ENCODE peak calls at places on chromosomes 7 and 10, in eight cellular contexts. Y, I, M, K, G, D, Q and J are unnamed samples.

GRCh38 chr7:47465191-47465590 is 116.7 kb downstream of the TNS3 start:
- DNase-seq in Q (no peak), M (no peak), D (peak; percentile 38), Y (no peak), K (no peak), I (no peak), G (no peak), J (no peak)

GRCh38 chr10:72107325-72108003 is 19.1 kb upstream of the SPOCK2 start:
- DNase-seq in Y (no peak), I (peak; percentile 27), Q (no peak), M (peak; percentile 17), D (no peak), G (no peak), K (peak; percentile 62), J (no peak)

GRCh38 chr10:94133239-94133638 is 139.5 kb downstream of the PLCE1 start:
- DNase-seq in I (peak; percentile 13), Q (no peak), M (no peak), G (no peak), D (no peak), K (no peak), Y (no peak), J (no peak)

GRCh38 chr7:19284596-19285300 is 139.5 kb upstream of the FERD3L start:
- DNase-seq in Y (no peak), K (no peak), I (peak; percentile 62), Q (no peak), G (peak; percentile 70), M (no peak), D (peak; percentile 38), J (no peak)

GRCh38 chr10:99809481-99809880 is 27.0 kb downstream of the ABCC2 start:
- DNase-seq in D (no peak), M (no peak), K (no peak), I (no peak), Q (no peak), G (no peak), Y (no peak), J (no peak)

GRCh38 chr10:103291588-103291987 is 14.7 kb downstream of the INA start:
- DNase-seq in Y (no peak), Q (no peak), G (no peak), M (no peak), I (no peak), D (no peak), K (no peak), J (no peak)

GRCh38 chr7:44796034-44796503 is 412 bp upstream of the PPIA start:
- DNase-seq in I (peak; percentile 39), Y (no peak), M (peak; percentile 64), K (peak; percentile 83), Q (no peak), G (peak; percentile 45), D (peak; percentile 53), J (peak; percentile 71)

GRCh38 chr7:38163671-38164070 is 14.4 kb upstream of the STARD3NL start:
- DNase-seq in I (no peak), K (no peak), G (no peak), M (no peak), D (no peak), Y (no peak), Q (no peak), J (no peak)

GRCh38 chr10:74249865-74250264 is 98.8 kb downstream of the ADK start:
- DNase-seq in I (no peak), M (no peak), K (no peak), Q (no peak), G (peak; percentile 48), D (no peak), Y (no peak), J (no peak)

GRCh38 chr10:88315746-88316145 is 267.4 kb downstream of the RNLS start:
- DNase-seq in K (no peak), M (no peak), I (no peak), Q (no peak), Y (no peak), D (no peak), G (peak; percentile 13), J (no peak)

GRCh38 chr10:88317099-88317498 is 266.0 kb downstream of the RNLS start:
- DNase-seq in K (no peak), M (no peak), Y (no peak), I (no peak), G (no peak), D (no peak), Q (no peak), J (no peak)

GRCh38 chr10:88319960-88320517 is 263.1 kb downstream of the RNLS start:
- DNase-seq in G (no peak), D (no peak), I (no peak), K (no peak), Q (no peak), Y (no peak), M (no peak), J (no peak)

GRCh38 chr10:88316292-88316861 is 266.7 kb downstream of the RNLS start:
- DNase-seq in M (no peak), K (no peak), G (no peak), D (no peak), Q (no peak), Y (no peak), I (no peak), J (no peak)

DNA sequence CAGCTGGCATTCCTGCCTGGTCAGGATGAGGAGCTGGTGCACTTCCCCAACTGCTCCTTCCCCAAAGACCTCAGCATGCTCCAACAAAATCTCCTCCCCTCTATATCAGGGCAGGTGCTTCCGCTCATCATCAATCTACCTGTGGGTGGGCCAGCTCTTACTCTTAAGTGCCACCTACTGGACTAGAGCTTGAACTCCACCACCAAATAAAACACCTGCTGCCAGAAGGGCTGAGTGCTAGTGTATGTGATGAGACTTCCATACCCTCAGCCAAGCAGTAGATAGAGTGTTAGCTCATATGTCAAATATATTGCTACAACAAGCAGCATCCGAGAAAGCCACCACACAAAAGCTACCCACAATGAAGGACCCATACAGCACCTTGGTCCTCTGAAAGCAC is 264.3 kb downstream of the RNLS start:
- DNase-seq in G (peak; percentile 13), I (no peak), D (no peak), K (peak; percentile 65), Q (no peak), M (peak; percentile 6), Y (no peak), J (no peak)
- TF ChIP-seq CTCF in G (peak; percentile 42), I (peak; percentile 9), D (no peak), K (peak; percentile 78), Q (no peak), M (no peak), Y (no peak), J (peak; percentile 33)

GRCh38 chr7:34673066-34673465 is 15.0 kb downstream of the NPSR1 start:
- DNase-seq in Y (no peak), Q (no peak), K (no peak), I (no peak), D (no peak), M (no peak), G (no peak), J (no peak)

GRCh38 chr7:34675749-34676374 is 17.8 kb downstream of the NPSR1 start:
- DNase-seq in Y (no peak), D (peak; percentile 24), K (peak; percentile 21), G (peak; percentile 38), Q (no peak), M (peak; percentile 48), I (peak; percentile 11), J (peak; percentile 42)

GRCh38 chr7:34672430-34672829 is 14.4 kb downstream of the NPSR1 start:
- DNase-seq in K (no peak), D (no peak), Y (no peak), G (peak; percentile 4), M (no peak), Q (no peak), I (peak; percentile 74), J (no peak)

DNA sequence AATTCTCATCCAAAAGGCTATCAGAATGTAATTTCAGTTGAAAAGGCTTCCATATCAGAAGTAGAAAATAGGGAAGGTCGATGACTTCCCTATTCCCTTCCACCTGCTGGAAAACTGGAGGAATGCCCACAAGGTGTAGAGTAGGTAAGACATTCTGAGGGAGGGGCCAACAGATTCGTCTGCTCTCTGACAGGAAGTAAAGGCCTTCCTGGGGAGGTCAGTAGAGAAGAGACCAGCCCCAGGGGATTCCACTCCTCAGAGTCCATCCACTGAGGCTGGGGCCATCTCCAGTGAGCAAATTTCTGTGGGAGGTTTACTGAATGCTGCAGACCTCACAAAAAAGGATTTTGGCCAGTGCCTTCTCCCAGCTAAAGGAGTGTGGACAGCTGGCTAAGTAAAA is 19.5 kb downstream of the NPSR1 start:
- DNase-seq in I (no peak), D (no peak), M (no peak), Q (no peak), K (no peak), Y (no peak), G (no peak), J (no peak)
- TF ChIP-seq CTCF in I (no peak), D (no peak), M (no peak), Q (no peak), K (no peak), Y (no peak), G (no peak), J (no peak)

GRCh38 chr7:88354999-88355398 is 48.3 kb upstream of the STEAP4 start:
- DNase-seq in D (no peak), M (no peak), G (no peak), I (no peak), Y (no peak), Q (no peak), K (no peak), J (no peak)

GRCh38 chr7:88357295-88357694 is 50.6 kb upstream of the STEAP4 start:
- DNase-seq in Q (no peak), G (peak; percentile 33), K (no peak), Y (no peak), I (peak; percentile 11), D (peak; percentile 46), M (no peak), J (peak; percentile 35)

GRCh38 chr7:88358881-88359280 is 52.2 kb upstream of the STEAP4 start:
- DNase-seq in I (no peak), Q (no peak), G (no peak), M (no peak), K (no peak), D (no peak), Y (no peak), J (no peak)

GRCh38 chr7:88358534-88358838 is 51.8 kb upstream of the STEAP4 start:
- DNase-seq in D (no peak), G (no peak), Q (no peak), Y (no peak), I (no peak), K (no peak), M (no peak), J (no peak)

DNA sequence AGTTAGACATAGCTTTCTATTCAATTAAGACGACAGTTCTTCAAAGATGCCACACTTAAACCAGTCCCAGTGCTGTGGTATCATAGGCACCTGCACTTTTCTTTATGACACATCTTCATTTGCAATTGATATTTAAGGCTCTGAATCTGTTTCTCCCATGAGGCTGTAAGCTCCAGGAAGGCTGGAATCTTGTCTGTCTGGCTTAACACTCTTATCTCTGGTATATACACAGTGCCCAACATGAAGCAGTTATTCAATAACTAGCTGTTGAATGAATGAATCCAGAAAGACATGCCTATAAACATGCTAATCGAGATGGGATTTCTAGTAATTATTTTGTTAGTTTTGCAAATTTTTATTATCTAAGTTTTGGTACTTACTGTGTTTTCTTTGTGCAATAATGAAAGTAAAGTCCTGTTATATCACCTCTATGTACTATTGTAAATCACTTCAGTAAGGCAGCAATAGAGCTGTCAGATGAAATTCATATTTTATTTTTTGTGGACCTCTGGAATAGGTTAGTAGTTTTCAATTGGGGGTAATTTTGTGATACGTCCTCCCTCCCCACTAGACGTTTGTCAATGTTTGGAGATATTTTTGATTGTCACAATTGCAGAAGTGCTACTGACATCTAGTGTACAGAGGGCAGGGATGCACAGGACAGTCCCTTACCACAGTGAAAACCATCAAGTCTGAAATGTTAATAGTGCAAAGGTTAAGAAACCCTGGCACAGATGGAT is 51.3 kb upstream of the STEAP4 start:
- DNase-seq in G (peak; percentile 16), I (no peak), D (peak; percentile 17), Y (no peak), K (peak; percentile 1), Q (no peak), M (no peak), J (no peak)
- TF ChIP-seq CTCF in G (peak; percentile 52), I (peak; percentile 43), D (peak; percentile 52), Y (no peak), K (peak; percentile 66), Q (peak; percentile 28), M (peak; percentile 48), J (no peak)

GRCh38 chr7:128037081-128037480 is 5.8 kb upstream of the LRRC4 start:
- DNase-seq in K (no peak), I (no peak), G (no peak), Y (no peak), Q (no peak), D (no peak), M (no peak), J (no peak)
- TF ChIP-seq CTCF in K (peak; percentile 37), I (no peak), G (peak; percentile 4), Y (no peak), Q (no peak), D (no peak), M (no peak), J (no peak)